ENCODE peak calls at places on chromosomes 4 and X, in four cellular contexts. U is IMR-90, P is K562, F is endothelial cell of umbilical vein. Q is an unnamed sample.

GRCh38 chrX:16612257-16612987 is 37.5 kb upstream of the S100G start:
- DNase-seq in U (no peak), P (no peak), F (no peak), Q (no peak)

GRCh38 chrX:119398587-119398973 is 556 bp upstream of the SLC25A43 start:
- DNase-seq in U (no peak), P (no peak), F (no peak), Q (no peak)

GRCh38 chr4:25245181-25245580 is 11.3 kb downstream of the PI4K2B start:
- DNase-seq in U (no peak), P (no peak), F (no peak), Q (no peak)

GRCh38 chr4:25913056-25913850 is 767 bp upstream of the SMIM20 start:
- DNase-seq in U (peak; percentile 47), P (peak; percentile 15), F (peak; percentile 15), Q (no peak)

GRCh38 chr4:24657768-24658617 is 73.6 kb upstream of the DHX15 start:
- DNase-seq in U (peak; percentile 52), P (no peak), F (no peak), Q (peak; percentile 80)

GRCh38 chrX:8864151-8864550 is 63.0 kb upstream of the FAM9A start:
- DNase-seq in U (no peak), P (no peak), F (no peak), Q (no peak)

GRCh38 chrX:6053126-6053625 is 175.5 kb downstream of the NLGN4X start:
- DNase-seq in U (no peak), P (no peak), F (no peak), Q (no peak)

GRCh38 chr4:152146244-152146643 is 385.4 kb upstream of the GATB start:
- DNase-seq in U (no peak), P (no peak), F (no peak), Q (no peak)

GRCh38 chr4:38109370-38109769 is 149.2 kb downstream of the PTTG2 start:
- DNase-seq in U (no peak), P (no peak), F (no peak), Q (no peak)
- TF ChIP-seq FOS in U (no peak), P (no peak), F (no peak), Q (no peak)

GRCh38 chr4:92270908-92271307 is 32.9 kb upstream of the GRID2 start:
- DNase-seq in U (no peak), P (no peak), F (no peak), Q (no peak)
- TF ChIP-seq FOS in U (no peak), P (no peak), F (no peak), Q (no peak)

DNA sequence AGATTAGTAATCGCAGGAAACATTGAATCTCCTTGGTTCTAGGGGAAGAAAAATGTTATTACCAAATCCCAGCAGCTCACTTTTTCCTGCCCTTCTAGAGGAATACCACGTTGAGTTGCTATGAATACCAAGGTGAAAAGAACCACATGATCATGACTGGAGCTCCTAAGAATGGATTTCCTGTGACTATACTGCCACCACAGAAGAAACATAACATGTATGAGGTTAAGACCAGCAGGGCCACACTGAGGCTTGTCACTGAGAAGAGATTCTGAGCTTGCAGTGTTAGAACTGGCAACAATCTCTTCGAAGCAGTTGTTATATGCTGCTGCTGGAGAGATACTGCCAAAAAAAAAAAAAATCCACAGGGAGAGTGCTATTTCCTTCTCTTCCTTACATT is 1235.3 kb downstream of the FSTL5 start:
- DNase-seq in U (no peak), P (no peak), F (no peak), Q (no peak)
- TF ChIP-seq FOS in U (no peak), P (no peak), F (no peak), Q (no peak)

GRCh38 chr4:86035688-86036087 is 324.2 kb downstream of the MAPK10 start:
- DNase-seq in U (peak; percentile 80), P (no peak), F (no peak), Q (no peak)
- TF ChIP-seq FOS in U (no peak), P (no peak), F (no peak), Q (no peak)

DNA sequence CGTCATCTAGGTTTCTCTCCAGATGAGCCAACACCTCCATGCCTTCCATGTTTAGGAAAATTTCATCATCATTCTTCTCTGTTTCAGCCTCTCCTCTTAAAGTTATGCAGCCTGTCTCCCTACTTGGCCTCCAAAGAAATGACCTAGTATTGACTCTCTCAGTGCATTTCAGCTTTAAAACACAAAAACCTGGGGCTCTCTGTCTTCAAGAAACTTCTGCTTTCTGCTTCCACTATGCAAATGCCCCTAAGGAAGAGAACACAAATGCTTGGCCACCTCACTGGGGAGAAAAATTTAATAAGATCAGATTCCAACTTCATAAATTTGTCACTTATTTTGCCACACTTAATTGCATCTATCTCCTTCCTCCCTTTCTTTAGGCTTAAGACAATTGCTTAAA is 93.3 kb downstream of the GPRIN3 start:
- DNase-seq in U (no peak), P (no peak), F (no peak), Q (no peak)
- TF ChIP-seq FOS in U (no peak), P (no peak), F (no peak), Q (no peak)

GRCh38 chr4:102263024-102263787 is 82.1 kb downstream of the SLC39A8 start:
- DNase-seq in U (peak; percentile 28), P (peak; percentile 15), F (peak; percentile 64), Q (no peak)
- TF ChIP-seq FOS in U (no peak), P (no peak), F (no peak), Q (no peak)

GRCh38 chr4:75432683-75433082 is 81.5 kb downstream of the RCHY1 start:
- DNase-seq in U (peak; percentile 7), P (peak; percentile 55), F (peak; percentile 19), Q (no peak)
- TF ChIP-seq FOS in U (no peak), P (no peak), F (no peak), Q (no peak)

DNA sequence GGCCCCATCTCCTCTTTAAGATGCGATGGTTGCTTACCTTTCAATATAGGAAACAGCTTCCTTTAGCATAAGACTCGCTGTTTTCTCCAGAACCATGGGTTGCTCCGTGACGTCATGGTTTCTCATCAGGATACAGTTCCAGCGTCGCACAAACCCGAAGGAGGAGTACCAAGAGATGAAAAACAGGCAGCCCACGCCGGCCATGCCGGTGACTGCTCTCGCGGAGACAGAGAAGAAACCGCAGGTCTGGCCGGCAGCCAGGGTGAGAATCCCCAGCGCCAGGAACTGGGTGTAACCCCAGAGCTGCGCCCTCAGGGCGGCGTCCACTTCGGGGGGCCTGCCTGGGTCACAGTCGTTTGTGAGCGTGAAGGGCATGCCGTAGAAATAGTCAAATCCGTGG is 11.4 kb downstream of the ARSD start:
- DNase-seq in U (no peak), P (peak; percentile 37), F (no peak), Q (no peak)
- TF ChIP-seq FOS in U (no peak), P (no peak), F (no peak), Q (no peak)

GRCh38 chrX:1449581-1450149 is 3.0 kb downstream of the ASMTL start:
- DNase-seq in U (no peak), P (no peak), F (no peak), Q (no peak)

GRCh38 chrX:1451251-1451675 is 1.4 kb downstream of the ASMTL start:
- DNase-seq in U (no peak), P (no peak), F (no peak), Q (no peak)

GRCh38 chrX:1450381-1451161 is 2.1 kb downstream of the ASMTL start:
- DNase-seq in U (no peak), P (no peak), F (no peak), Q (no peak)

GRCh38 chrX:1451676-1452496 is 823 bp downstream of the ASMTL start:
- DNase-seq in U (no peak), P (no peak), F (no peak), Q (no peak)

DNA sequence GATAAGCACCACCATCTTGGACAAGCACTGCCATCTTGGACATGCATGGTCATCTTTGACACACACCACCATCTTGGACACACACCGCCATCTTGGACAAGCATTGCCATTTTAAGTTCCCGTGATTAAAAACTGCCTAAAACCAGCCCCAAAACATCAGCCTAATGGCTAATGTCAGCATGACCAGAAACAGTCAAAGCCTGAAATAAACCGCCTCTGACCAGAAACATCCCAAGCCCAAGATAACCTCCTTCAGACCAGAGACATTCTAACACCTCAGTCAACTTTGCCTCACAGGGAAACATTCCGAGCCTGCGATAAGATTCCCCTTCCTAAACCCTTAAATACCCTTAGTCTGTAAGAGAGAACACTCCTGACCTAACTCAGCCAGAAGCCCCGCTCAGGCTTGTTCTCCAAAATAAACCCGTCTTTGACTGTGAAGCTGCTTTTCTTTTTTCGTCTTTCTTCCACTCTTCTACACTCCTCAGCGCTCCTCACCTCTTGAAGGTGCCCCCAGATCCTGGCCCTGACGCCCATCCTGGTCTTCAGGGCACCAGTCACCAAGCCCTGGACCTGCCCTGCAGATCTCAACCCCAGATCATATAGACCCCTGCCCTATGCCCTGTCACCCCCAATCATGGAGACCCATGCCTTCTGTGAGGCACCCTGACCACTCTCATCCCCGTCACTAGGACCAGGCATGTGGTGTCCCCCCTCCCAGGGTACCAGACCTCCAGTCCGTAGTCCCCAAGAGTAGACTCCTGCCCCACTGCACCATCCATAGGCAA is 3.7 kb downstream of the ASMTL start:
- DNase-seq in U (no peak), P (no peak), F (no peak), Q (no peak)
- TF ChIP-seq FOS in U (no peak), P (no peak), F (no peak), Q (no peak)

Q was measured in GM12878.